ENCODE peak calls at places on chromosomes 12 and 14, in five cellular contexts. V is heart left ventricle, C is spleen, D is stomach, G is gastrocnemius medialis. M is an unnamed sample.

GRCh38 chr14:51922624-51923023 is 62.2 kb downstream of the GNG2 start:
- DNase-seq in D (no peak), G (no peak), C (no peak), V (peak), M (no peak)

GRCh38 chr14:22898302-22898894 is 15.4 kb downstream of the REM2 start:
- DNase-seq in G (no peak), D (no peak), C (no peak), V (no peak), M (no peak)

GRCh38 chr12:97754306-97754705 is 291.7 kb downstream of the RMST start:
- DNase-seq in V (no peak), G (no peak), D (no peak), C (no peak), M (no peak)

GRCh38 chr12:94127239-94128131 is 20.9 kb upstream of the PLXNC1 start:
- DNase-seq in G (no peak), C (no peak), D (no peak), V (no peak), M (no peak)

GRCh38 chr12:113461666-113462065 is 10.0 kb downstream of the LHX5 start:
- DNase-seq in C (no peak), G (no peak), V (no peak), D (no peak), M (no peak)

GRCh38 chr14:36941783-36942521 is 230.5 kb downstream of the SLC25A21 start:
- DNase-seq in V (peak), C (peak), G (peak), D (peak), M (peak)

GRCh38 chr14:85535316-85535715 is 5.4 kb downstream of the FLRT2 start:
- DNase-seq in G (no peak), C (no peak), V (no peak), D (no peak), M (no peak)

GRCh38 chr12:3148366-3149000 is 71.3 kb downstream of the TSPAN9 start:
- DNase-seq in D (no peak), C (no peak), V (peak), G (no peak), M (no peak)

GRCh38 chr14:79831198-79831890 is 380.0 kb downstream of the DIO2 start:
- DNase-seq in C (no peak), D (no peak), G (no peak), V (no peak), M (no peak)

GRCh38 chr12:11075642-11076041 is 13.5 kb upstream of the TAS2R46 start:
- DNase-seq in G (no peak), V (no peak), D (no peak), C (no peak), M (no peak)

GRCh38 chr12:11652351-11653040 is 3.0 kb downstream of the ETV6 start:
- DNase-seq in C (peak), G (no peak), D (peak), V (peak), M (peak)

GRCh38 chr12:104951759-104952509 is 6.2 kb downstream of the SLC41A2 start:
- DNase-seq in C (no peak), G (no peak), D (no peak), V (no peak), M (no peak)

GRCh38 chr12:131510431-131510830 is 200.5 kb upstream of the SFSWAP start:
- DNase-seq in G (no peak), V (no peak), C (no peak), D (no peak), M (no peak)

GRCh38 chr12:132741620-132742019 is 20.0 kb downstream of the ANKLE2 start:
- DNase-seq in D (no peak), V (no peak), G (no peak), C (no peak), M (no peak)

GRCh38 chr12:111846016-111846415 is 4.0 kb downstream of the MAPKAPK5 start:
- DNase-seq in D (no peak), C (no peak), G (no peak), V (no peak), M (no peak)

GRCh38 chr12:68069276-68069675 is 80.0 kb downstream of the IFNG-AS1 start:
- DNase-seq in C (no peak), G (no peak), V (no peak), D (no peak), M (no peak)

GRCh38 chr14:68361231-68361630 is 431.6 kb downstream of the ZFP36L1 start:
- DNase-seq in D (no peak), C (no peak), V (no peak), G (no peak), M (no peak)

GRCh38 chr14:30928462-30928861 is 54.1 kb downstream of the COCH start:
- DNase-seq in D (no peak), G (no peak), C (no peak), V (no peak), M (no peak)

GRCh38 chr12:6873094-6874006 is at the start of gene SPSB2:
- DNase-seq in D (peak), V (peak), C (peak), G (peak), M (peak)

GRCh38 chr12:82955020-82955419 is 268.3 kb downstream of the TMTC2 start:
- DNase-seq in G (no peak), D (no peak), V (no peak), C (no peak), M (no peak)

GRCh38 chr14:20035938-20036337 is at the start of gene OR4K13:
- DNase-seq in D (no peak), V (no peak), G (no peak), C (no peak), M (no peak)

GRCh38 chr14:53180272-53181221 is 27.4 kb upstream of the DDHD1 start:
- DNase-seq in D (no peak), G (no peak), V (no peak), C (no peak), M (peak)

GRCh38 chr12:108622425-108622824 is 11.3 kb downstream of the SELPLG start:
- DNase-seq in D (no peak), C (no peak), G (no peak), V (peak), M (no peak)

GRCh38 chr12:30631710-30632109 is 64.0 kb downstream of the IPO8 start:
- DNase-seq in V (no peak), G (no peak), C (no peak), D (no peak), M (no peak)

GRCh38 chr14:71139058-71139946 is 232.0 kb downstream of the PCNX1 start:
- DNase-seq in G (peak), V (peak), D (peak), C (peak), M (peak)

GRCh38 chr12:122958198-122958888 is 7.9 kb downstream of the ABCB9 start:
- DNase-seq in C (no peak), G (no peak), V (peak), D (no peak), M (no peak)

GRCh38 chr14:74712499-74713394 is at the start of the genes AREL1 and FCF1:
- DNase-seq in D (peak), C (peak), G (peak), V (peak), M (peak)

GRCh38 chr12:132061641-132062430 is 82.3 kb downstream of the DDX51 start:
- DNase-seq in V (no peak), G (no peak), D (no peak), C (peak), M (no peak)

GRCh38 chr12:131084341-131085011 is 130.8 kb downstream of the ADGRD1 start:
- DNase-seq in V (no peak), G (no peak), C (no peak), D (no peak), M (no peak)

GRCh38 chr12:46524778-46525177 is 152.2 kb upstream of the SLC38A2 start:
- DNase-seq in V (peak), G (peak), C (no peak), D (peak), M (peak)

GRCh38 chr12:25929096-25929637 is 29.3 kb upstream of the RASSF8 start:
- DNase-seq in D (no peak), V (no peak), G (no peak), C (no peak), M (no peak)

GRCh38 chr14:22797017-22797917 is 18.0 kb downstream of the SLC7A7 start:
- DNase-seq in G (no peak), D (no peak), V (no peak), C (no peak), M (no peak)

GRCh38 chr14:69636051-69636639 is 24.7 kb downstream of the SUSD6 start:
- DNase-seq in D (no peak), V (no peak), G (no peak), C (no peak), M (no peak)

GRCh38 chr14:76724827-76725550 is 36.3 kb upstream of the VASH1 start:
- DNase-seq in G (no peak), D (no peak), V (no peak), C (no peak), M (no peak)

GRCh38 chr14:61608245-61609142 is 86.8 kb upstream of the HIF1A start:
- DNase-seq in V (no peak), C (no peak), D (no peak), G (no peak), M (no peak)

DNA sequence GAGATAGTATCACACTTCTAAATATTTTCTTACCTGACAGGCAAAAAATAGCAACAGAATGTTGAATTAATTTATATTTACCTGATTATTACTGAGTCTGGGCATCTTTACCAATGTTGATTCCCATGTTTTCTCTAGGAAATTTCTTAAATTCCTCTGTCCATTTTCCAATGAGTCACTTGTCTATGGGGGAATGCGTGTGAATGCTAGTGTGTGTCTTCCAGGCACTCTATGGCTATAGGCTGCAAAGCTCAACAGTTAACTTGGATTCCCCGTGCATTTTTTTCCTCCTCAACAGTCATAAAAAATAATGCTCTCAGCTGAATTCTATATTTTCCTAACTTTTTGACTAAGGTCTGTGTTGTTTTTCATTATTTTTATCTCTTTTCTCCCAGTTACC is 1385.8 kb upstream of the FLRT2 start:
- DNase-seq in V (no peak), C (no peak), G (no peak), D (no peak), M (no peak)
- TF ChIP-seq CTCF in V (no peak), C (no peak), G (no peak), D (no peak), M (no peak)

DNA sequence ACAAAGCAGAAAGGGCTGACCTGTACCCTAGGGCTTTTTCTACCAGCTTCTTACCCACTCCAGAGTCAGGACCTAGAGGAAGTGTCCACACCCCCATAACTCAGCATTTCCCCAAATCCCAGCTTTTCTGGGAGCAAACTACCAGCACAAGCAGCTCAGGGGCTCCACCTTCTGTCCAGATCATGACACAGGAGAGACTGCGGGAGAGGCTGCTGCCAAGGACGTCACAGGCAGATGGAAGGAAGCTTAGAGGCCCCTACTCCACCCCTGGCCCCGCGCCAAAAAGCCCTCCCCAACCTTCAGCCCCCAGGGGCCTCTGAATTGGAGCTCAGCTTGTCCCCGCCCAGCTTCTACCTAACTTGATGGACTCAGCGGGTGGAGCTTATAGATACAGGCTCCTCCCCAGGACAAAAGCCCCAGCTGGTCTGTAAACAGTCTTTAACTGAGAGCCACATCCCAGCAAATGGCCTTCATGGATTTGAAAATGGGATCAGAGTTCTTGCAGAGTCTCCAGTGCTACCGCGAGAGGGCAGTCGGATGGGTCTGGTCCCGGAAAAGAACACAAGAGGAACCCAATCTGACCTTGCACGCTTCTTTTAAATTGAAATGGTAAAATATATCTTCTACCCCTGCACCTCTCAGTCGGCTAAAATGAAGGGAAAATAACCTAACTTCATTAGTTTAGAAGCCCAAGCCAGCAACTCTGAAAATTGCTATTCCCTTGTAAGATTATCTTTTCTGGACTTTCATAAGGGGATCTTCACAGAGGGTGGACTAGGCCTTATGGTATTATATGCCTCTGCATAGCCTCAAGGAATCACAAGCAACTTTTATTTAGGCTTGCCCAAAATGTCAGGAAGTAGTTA is 6.8 kb upstream of the BAZ2A start:
- DNase-seq in V (peak), D (peak), C (peak), G (peak), M (peak)
- TF ChIP-seq POLR2A in V (no peak), D (no peak), C (no peak), G (peak), M (peak)

GRCh38 chr14:39704581-39704980 is 272.3 kb upstream of the FBXO33 start:
- DNase-seq in D (no peak), V (no peak), C (no peak), G (no peak), M (no peak)
- TF ChIP-seq CTCF in D (no peak), V (no peak), C (no peak), G (no peak), M (no peak)

GRCh38 chr12:121801601-121802484 is 2.0 kb upstream of the SETD1B start:
- DNase-seq in D (no peak), C (peak), G (no peak), V (no peak), M (no peak)

GRCh38 chr12:121799842-121800693 is 3.7 kb upstream of the SETD1B start:
- DNase-seq in D (peak), V (peak), G (peak), C (peak), M (peak)

GRCh38 chr12:121799175-121799841 is 4.5 kb upstream of the SETD1B start:
- DNase-seq in C (peak), V (peak), G (peak), D (peak), M (peak)

GRCh38 chr12:121802485-121802842 is 1.3 kb upstream of the SETD1B start:
- DNase-seq in G (no peak), C (no peak), V (no peak), D (no peak), M (no peak)

DNA sequence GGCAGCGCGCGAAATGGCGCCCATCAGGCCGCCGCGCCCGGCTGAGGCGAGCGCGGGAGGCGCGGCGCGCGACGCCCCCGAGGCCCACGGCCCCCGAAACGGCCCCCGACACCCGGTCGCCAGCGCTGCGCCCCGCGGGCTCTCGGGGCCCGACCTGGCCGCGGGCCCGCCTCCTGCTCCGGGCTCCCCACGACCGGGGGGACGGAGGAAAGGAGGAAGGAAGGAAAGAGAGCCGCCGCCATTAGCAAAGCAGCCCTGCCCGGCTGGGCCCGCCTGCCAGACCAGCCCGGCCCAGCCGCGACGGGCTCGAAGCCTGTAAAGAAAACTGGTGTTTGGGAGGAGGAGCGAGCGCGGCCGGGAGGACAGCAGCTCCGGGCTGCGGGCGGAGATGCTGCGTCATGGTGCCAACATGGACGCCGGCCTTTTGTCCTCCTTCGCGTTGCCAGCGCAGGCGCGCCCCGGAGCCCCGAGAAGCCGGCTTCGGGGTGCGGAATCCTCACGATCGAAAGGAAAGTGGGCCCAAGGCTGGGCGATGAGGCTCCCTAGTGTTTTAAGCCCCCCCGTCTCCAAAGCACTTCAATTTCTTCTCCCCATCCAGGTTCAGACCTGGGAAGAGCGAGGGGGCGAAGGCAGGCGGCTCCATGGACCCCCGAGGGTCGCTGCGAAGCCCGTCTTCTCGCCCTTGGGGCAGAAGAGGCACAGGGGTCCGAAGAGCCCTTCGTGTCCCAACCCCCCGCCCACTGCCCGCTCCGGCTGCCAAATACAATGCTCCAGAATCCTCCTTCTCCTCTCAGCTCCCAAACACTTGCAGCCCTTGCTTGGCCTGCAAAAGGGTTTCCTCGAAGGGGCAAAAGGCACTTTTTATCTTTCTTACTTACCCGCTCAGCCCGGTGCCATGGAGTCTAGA is 2.9 kb upstream of the SETD1B start:
- DNase-seq in D (peak), V (peak), G (peak), C (peak), M (peak)
- TF ChIP-seq POLR2A in D (peak), V (no peak), G (no peak), C (no peak), M (peak)

GRCh38 chr12:109893250-109893995 is 6.7 kb upstream of the TCHP start:
- DNase-seq in G (no peak), C (no peak), V (no peak), D (no peak), M (no peak)
- TF ChIP-seq CTCF in G (no peak), C (no peak), V (no peak), D (no peak), M (no peak)

GRCh38 chr12:12696562-12697383 is 790 bp upstream of the GPR19 start:
- DNase-seq in C (peak), G (peak), V (peak), D (peak), M (peak)
- TF ChIP-seq POLR2A in C (peak), G (peak), V (no peak), D (no peak), M (peak)